ENCODE peak calls at places on chromosomes 13 and 19, in nine cellular contexts. D is upper lobe of left lung, L is HepG2, J is A549, P is GM12878, I is tibial nerve, T is ovary, W is suprapubic skin, A is K562. N is an unnamed sample. For H3K4me1 and H3K9me3, the result is how much of the 10 kb centered on the place peaks cover.

GRCh38 chr19:47356900-47357299 is 7.8 kb downstream of the DHX34 start:
- DNase-seq in D (no peak), L (no peak), J (no peak), P (no peak), I (no peak), T (no peak), W (no peak), A (no peak), N (no peak)

GRCh38 chr19:7998081-7998480 is 7.4 kb downstream of the ELAVL1 start:
- DNase-seq in D (no peak), L (no peak), J (no peak), P (no peak), I (no peak), T (no peak), W (no peak), A (no peak), N (no peak)

GRCh38 chr19:35986664-35987570 is 8.1 kb upstream of the SDHAF1 start:
- DNase-seq in D (no peak), L (no peak), J (peak), P (no peak), I (no peak), T (no peak), W (no peak), A (peak), N (no peak)

GRCh38 chr13:48600374-48601364 is 53.1 kb upstream of the CYSLTR2 start:
- DNase-seq in D (no peak), L (peak), J (no peak), P (no peak), I (no peak), T (no peak), W (no peak), A (no peak), N (no peak)

GRCh38 chr19:55146648-55147218 is 2.3 kb downstream of the TNNT1 start:
- DNase-seq in D (no peak), L (peak), J (peak), P (no peak), I (no peak), T (no peak), W (no peak), A (peak), N (no peak)

GRCh38 chr13:44257806-44258205 is 115.8 kb upstream of the SERP2 start:
- DNase-seq in D (no peak), L (no peak), J (no peak), P (no peak), I (no peak), T (no peak), W (no peak), A (no peak), N (no peak)

GRCh38 chr13:113947321-113948033 is 26.4 kb downstream of the C13orf46 start:
- DNase-seq in D (no peak), L (no peak), J (no peak), P (no peak), I (peak), T (peak), W (peak), A (peak), N (peak)

GRCh38 chr19:23075031-23075733 is 41.6 kb upstream of the ZNF730 start:
- DNase-seq in D (peak), L (no peak), J (no peak), P (no peak), I (no peak), T (peak), W (peak), A (peak), N (no peak)

GRCh38 chr19:16594681-16595091 is 22.5 kb upstream of the SLC35E1 start:
- DNase-seq in D (no peak), L (no peak), J (no peak), P (no peak), I (no peak), T (no peak), W (no peak), A (no peak), N (no peak)

GRCh38 chr13:36158606-36159005 is 27.4 kb upstream of the DCLK1 start:
- DNase-seq in D (no peak), L (no peak), J (no peak), P (no peak), I (no peak), T (no peak), W (no peak), A (no peak), N (no peak)

GRCh38 chr19:391199-391557 is 17.8 kb downstream of the C2CD4C start:
- DNase-seq in D (no peak), L (no peak), J (no peak), P (no peak), I (no peak), T (no peak), W (no peak), A (no peak), N (no peak)

GRCh38 chr13:111877906-111878305 is 189.0 kb upstream of the SOX1 start:
- DNase-seq in D (no peak), L (no peak), J (no peak), P (no peak), I (no peak), T (no peak), W (no peak), A (no peak), N (no peak)

GRCh38 chr13:101230271-101230890 is 185.9 kb downstream of the NALCN start:
- DNase-seq in D (no peak), L (no peak), J (no peak), P (no peak), I (no peak), T (no peak), W (no peak), A (no peak), N (no peak)

GRCh38 chr19:6509118-6509971 is 7.2 kb upstream of the TUBB4A start:
- DNase-seq in D (peak), L (peak), J (no peak), P (no peak), I (no peak), T (peak), W (no peak), A (no peak), N (peak)

GRCh38 chr13:38398810-38399493 is 49.3 kb downstream of the UFM1 start:
- DNase-seq in D (no peak), L (no peak), J (no peak), P (no peak), I (no peak), T (no peak), W (no peak), A (no peak), N (no peak)

GRCh38 chr13:110380359-110381028 is 73.4 kb downstream of the COL4A2 start:
- DNase-seq in D (no peak), L (no peak), J (no peak), P (no peak), I (no peak), T (no peak), W (no peak), A (no peak), N (no peak)

GRCh38 chr13:83867708-83868107 is 14.6 kb downstream of the SLITRK1 start:
- DNase-seq in D (no peak), L (no peak), J (no peak), P (no peak), I (no peak), T (no peak), W (no peak), A (no peak), N (no peak)

GRCh38 chr19:6259312-6259861 is 20.4 kb downstream of the MLLT1 start:
- DNase-seq in D (no peak), L (no peak), J (no peak), P (no peak), I (no peak), T (no peak), W (no peak), A (no peak), N (no peak)

GRCh38 chr19:51702754-51703654 is 9.9 kb downstream of the SPACA6 start:
- DNase-seq in D (peak), L (no peak), J (no peak), P (no peak), I (peak), T (peak), W (peak), A (peak), N (peak)

GRCh38 chr13:111474136-111475002 is 153.9 kb downstream of the TEX29 start:
- DNase-seq in D (no peak), L (peak), J (peak), P (no peak), I (no peak), T (no peak), W (no peak), A (peak), N (no peak)

GRCh38 chr19:5356428-5356827 is 15.8 kb upstream of the PTPRS start:
- DNase-seq in D (no peak), L (no peak), J (no peak), P (no peak), I (no peak), T (no peak), W (no peak), A (no peak), N (no peak)

GRCh38 chr19:5588441-5588840 is 20.7 kb upstream of the TINCR start:
- DNase-seq in D (no peak), L (no peak), J (no peak), P (no peak), I (no peak), T (no peak), W (no peak), A (no peak), N (no peak)

DNA sequence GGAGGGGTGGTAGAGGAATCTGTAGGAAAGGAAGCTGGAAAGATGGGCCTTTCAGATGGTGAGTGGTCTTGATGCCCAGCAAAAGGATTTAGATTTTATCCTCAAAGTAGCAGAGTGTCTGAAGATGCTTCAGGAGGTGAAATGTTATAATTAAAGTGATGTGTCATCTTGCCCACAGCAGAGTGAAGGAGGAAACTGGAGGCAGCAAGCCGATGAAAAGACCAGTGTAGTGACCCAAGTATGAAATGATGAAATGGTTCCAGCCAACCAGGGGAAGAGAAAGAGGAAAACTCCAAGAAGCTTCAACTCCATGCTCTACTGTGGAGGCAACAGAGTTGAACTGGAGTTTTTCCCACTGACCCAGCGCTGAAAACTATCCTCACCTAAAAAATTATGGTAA is 66.7 kb downstream of the FOXO1 start:
- DNase-seq in D (no peak), L (no peak), J (no peak), P (no peak), I (no peak), T (no peak), W (no peak), A (no peak), N (no peak)
- H3K4me1 ChIP-seq in D (under half), L (half or more), J (under half), P (under half), I (under half), T (under half), W (under half), A (under half), N (under half)

DNA sequence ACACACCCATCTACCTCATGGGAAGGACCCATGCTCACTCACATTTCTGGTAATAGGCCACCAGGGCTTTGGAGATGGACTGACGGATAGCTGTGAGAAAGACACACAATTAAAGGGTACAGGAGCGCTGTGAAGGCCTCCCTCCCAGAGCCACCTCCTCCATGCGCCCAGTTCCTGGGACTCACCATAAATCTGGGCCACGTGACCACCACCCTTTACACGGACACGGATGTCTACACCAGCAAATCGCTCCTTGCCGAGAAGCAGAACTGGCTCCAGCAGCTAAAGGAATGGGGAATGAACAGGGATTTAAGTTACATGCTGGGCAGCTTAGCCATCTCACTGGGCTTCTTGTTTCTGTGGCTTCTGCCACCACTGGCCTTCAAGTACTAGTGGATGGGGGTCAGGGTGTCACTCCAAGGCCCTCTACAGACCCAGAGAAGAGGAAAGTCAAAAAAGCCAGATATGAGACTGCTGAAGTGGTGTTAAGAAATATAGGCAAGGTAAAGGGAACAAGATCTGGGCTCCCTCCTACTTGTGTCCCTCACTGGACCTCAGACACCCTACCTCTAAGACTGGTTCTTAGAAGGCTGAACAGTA is 2.2 kb downstream of the RPS16 start:
- DNase-seq in D (no peak), L (no peak), J (no peak), P (no peak), I (no peak), T (no peak), W (no peak), A (no peak), N (no peak)
- H3K9me3 ChIP-seq in D (under half), L (under half), J (under half), P (under half), I (under half), T (under half), W (under half), A (under half), N (under half)

GRCh38 chr13:20772401-20773131 is 1.2 kb downstream of the EEF1AKMT1 start:
- DNase-seq in D (no peak), L (no peak), J (no peak), P (no peak), I (no peak), T (no peak), W (no peak), A (no peak), N (no peak)
- TF ChIP-seq EP300 in D (no peak), L (no peak), J (no peak), P (no peak), I (no peak), T (no peak), W (no peak), A (no peak), N (no peak)

GRCh38 chr19:1854032-1854541 is 5.8 kb upstream of the REXO1 start:
- DNase-seq in D (no peak), L (no peak), J (no peak), P (no peak), I (no peak), T (no peak), W (no peak), A (no peak), N (no peak)
- H3K4me1 ChIP-seq in D (half or more), L (under half), J (half or more), P (under half), I (under half), T (under half), W (half or more), A (half or more), N (half or more)